ENCODE peak calls at places on chromosome 16, in nine cellular contexts. H is CD4-positive, alpha-beta T cell; Y is tibial nerve; U is MCF 10A; N is AG09319; P is WTC11; E is tibial artery; I is PC-9; V is HFFc6. R is an unnamed sample.
A peak's percentile ranks its signal among the peaks of the same experiment; 100 is the strongest.

GRCh38 chr16:87556941-87557459 is 45.3 kb upstream of the JPH3 start:
- DNase-seq in H (no peak), Y (no peak), U (no peak), N (no peak), P (no peak), E (no peak), I (no peak), V (no peak), R (no peak)

GRCh38 chr16:23423496-23424049 is 29.4 kb downstream of the COG7 start:
- DNase-seq in H (no peak), Y (peak; percentile 48), U (peak; percentile 99), N (peak; percentile 95), P (no peak), E (peak; percentile 90), I (peak; percentile 88), V (peak; percentile 95), R (no peak)

GRCh38 chr16:15754821-15755534 is 101.8 kb downstream of the MYH11 start:
- DNase-seq in H (no peak), Y (no peak), U (no peak), N (no peak), P (no peak), E (no peak), I (no peak), V (no peak), R (no peak)

GRCh38 chr16:51313204-51313603 is 162.1 kb upstream of the SALL1 start:
- DNase-seq in H (no peak), Y (no peak), U (peak; percentile 4), N (no peak), P (no peak), E (no peak), I (no peak), V (no peak), R (no peak)

GRCh38 chr16:87194172-87194571 is 123.0 kb downstream of the C16orf95 start:
- DNase-seq in H (no peak), Y (no peak), U (no peak), N (no peak), P (no peak), E (no peak), I (no peak), V (no peak), R (no peak)

GRCh38 chr16:31073823-31074072 is 292 bp downstream of the ZNF668 start:
- DNase-seq in H (no peak), Y (no peak), U (no peak), N (no peak), P (no peak), E (no peak), I (no peak), V (no peak), R (no peak)

GRCh38 chr16:4428500-4428899 is 2.8 kb downstream of the DNAJA3 start:
- DNase-seq in H (no peak), Y (no peak), U (no peak), N (no peak), P (no peak), E (no peak), I (no peak), V (no peak), R (no peak)

GRCh38 chr16:28834873-28835863 is 11.0 kb downstream of the TUFM start:
- DNase-seq in H (no peak), Y (no peak), U (no peak), N (no peak), P (no peak), E (no peak), I (peak; percentile 20), V (no peak), R (no peak)

GRCh38 chr16:85682516-85682915 is 6.2 kb downstream of the GINS2 start:
- DNase-seq in H (no peak), Y (no peak), U (no peak), N (no peak), P (no peak), E (no peak), I (no peak), V (no peak), R (no peak)

GRCh38 chr16:1174477-1175357 is 21.8 kb downstream of the CACNA1H start:
- DNase-seq in H (no peak), Y (no peak), U (no peak), N (no peak), P (no peak), E (no peak), I (no peak), V (peak; percentile 8), R (no peak)

GRCh38 chr16:70588565-70588964 is 57.8 kb upstream of the IL34 start:
- DNase-seq in H (no peak), Y (no peak), U (no peak), N (peak; percentile 25), P (no peak), E (no peak), I (no peak), V (no peak), R (no peak)

GRCh38 chr16:73047536-73048291 is at the start of gene ZFHX3:
- DNase-seq in H (no peak), Y (peak; percentile 63), U (peak; percentile 75), N (no peak), P (peak; percentile 78), E (peak; percentile 84), I (peak; percentile 59), V (peak; percentile 70), R (peak; percentile 57)

GRCh38 chr16:74984194-74984669 is 691 bp downstream of the WDR59 start:
- DNase-seq in H (no peak), Y (no peak), U (no peak), N (no peak), P (no peak), E (no peak), I (no peak), V (peak; percentile 1), R (no peak)

GRCh38 chr16:88725609-88726407 is 19.5 kb downstream of the CTU2 start:
- DNase-seq in H (no peak), Y (no peak), U (no peak), N (no peak), P (no peak), E (no peak), I (no peak), V (no peak), R (no peak)

DNA sequence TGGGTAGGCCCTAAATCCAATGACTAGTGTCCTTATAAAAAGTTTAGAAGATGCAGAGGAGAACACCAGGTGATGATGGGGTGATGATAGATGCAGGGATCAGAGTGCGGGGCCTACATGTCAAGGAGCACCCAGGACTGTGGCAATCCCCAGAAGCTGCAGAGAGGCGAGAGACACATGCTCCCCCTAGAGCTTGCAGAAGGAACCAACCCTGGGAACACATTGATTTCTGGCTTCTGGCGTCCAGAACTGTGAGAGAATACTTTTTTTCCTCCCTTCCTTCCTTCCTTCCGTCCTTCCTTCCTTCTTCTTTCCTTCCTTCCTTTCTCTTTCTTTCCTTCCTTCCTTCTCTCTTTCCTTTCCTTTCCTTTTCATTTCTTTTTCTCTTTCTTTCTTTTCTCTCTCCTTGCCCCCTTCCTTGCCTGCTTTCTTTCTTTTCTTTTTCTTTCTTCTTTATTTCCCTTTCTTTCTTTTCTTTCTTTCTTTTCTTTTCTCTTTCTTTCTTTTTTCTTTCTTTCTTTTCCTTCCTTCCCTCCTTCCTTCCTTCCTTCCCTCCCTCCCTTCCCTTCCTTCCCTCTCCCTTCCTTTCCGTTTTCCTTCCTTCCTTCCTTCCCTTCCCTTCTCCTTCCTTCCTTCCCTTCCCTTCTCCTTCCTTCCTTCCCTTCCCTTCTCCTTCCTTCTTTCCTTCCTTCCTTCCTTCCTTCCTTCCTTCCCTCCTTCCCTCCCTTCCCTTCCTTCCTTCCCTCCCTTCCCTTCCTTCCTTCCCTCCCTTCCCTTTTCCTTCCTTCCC is 134.3 kb downstream of the HAPSTR1 start:
- DNase-seq in H (no peak), Y (no peak), U (peak; percentile 46), N (no peak), P (peak; percentile 48), E (no peak), I (no peak), V (no peak), R (no peak)
- TF ChIP-seq CTCF in H (no peak), Y (no peak), U (no peak), N (peak; percentile 24), P (peak; percentile 60), E (no peak), I (peak; percentile 49), V (peak; percentile 54), R (peak; percentile 50)

GRCh38 chr16:20628213-20628612 is 52.0 kb upstream of the ACSM2B start:
- DNase-seq in H (no peak), Y (no peak), U (no peak), N (no peak), P (no peak), E (no peak), I (no peak), V (no peak), R (no peak)

GRCh38 chr16:20624205-20624604 is 48.0 kb upstream of the ACSM2B start:
- DNase-seq in H (no peak), Y (no peak), U (no peak), N (no peak), P (no peak), E (no peak), I (no peak), V (no peak), R (no peak)

GRCh38 chr16:20626971-20627370 is 50.8 kb upstream of the ACSM2B start:
- DNase-seq in H (no peak), Y (no peak), U (no peak), N (no peak), P (no peak), E (no peak), I (no peak), V (no peak), R (no peak)

GRCh38 chr16:20622498-20622870 is 46.3 kb upstream of the ACSM2B start:
- DNase-seq in H (no peak), Y (no peak), U (no peak), N (no peak), P (no peak), E (no peak), I (no peak), V (no peak), R (no peak)

GRCh38 chr16:20624882-20625807 is 49.0 kb upstream of the ACSM2B start:
- DNase-seq in H (no peak), Y (no peak), U (no peak), N (no peak), P (no peak), E (no peak), I (no peak), V (no peak), R (no peak)
- TF ChIP-seq CTCF in H (no peak), Y (no peak), U (no peak), N (no peak), P (no peak), E (no peak), I (no peak), V (no peak), R (no peak)

GRCh38 chr16:7025616-7026190 is 306.9 kb upstream of the RBFOX1 start:
- DNase-seq in H (no peak), Y (peak; percentile 20), U (peak; percentile 6), N (no peak), P (peak; percentile 40), E (peak; percentile 39), I (peak; percentile 36), V (no peak), R (peak; percentile 94)
- TF ChIP-seq CTCF in H (no peak), Y (peak; percentile 56), U (peak; percentile 10), N (no peak), P (peak; percentile 35), E (no peak), I (peak; percentile 83), V (peak; percentile 70), R (peak; percentile 83)

DNA sequence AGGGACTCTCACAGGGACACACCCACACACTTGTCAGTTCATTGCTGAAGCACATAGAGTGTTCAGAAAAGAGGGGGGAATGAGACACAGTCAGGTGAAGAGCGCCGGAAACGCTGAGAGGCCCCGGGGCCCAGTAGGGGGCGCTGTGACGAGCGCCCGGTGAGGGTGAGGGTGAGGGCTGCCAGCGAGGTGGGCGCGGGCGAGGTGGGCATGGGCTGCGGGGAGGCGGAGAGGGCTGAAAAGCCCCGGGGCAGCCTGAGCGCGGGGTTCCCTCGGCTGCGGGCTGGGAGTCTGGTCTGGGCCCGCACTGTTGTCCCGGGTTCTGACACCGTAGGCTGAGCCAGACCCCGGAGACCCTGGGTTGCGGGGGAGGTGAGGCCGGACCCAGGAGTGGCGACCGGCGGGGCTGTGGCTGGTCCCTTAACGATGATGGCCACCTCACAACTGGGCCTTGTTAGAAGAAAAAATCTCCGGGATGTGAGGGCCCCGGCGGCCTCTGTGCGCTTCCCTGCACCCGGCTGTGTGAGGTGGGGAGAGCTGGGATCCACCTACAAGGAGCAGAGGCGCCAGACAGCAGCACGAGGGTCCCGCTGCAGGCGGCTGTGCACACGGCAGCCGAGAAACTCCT is 91.4 kb downstream of the C16orf78 start:
- DNase-seq in H (no peak), Y (no peak), U (no peak), N (no peak), P (peak; percentile 61), E (no peak), I (no peak), V (no peak), R (no peak)
- TF ChIP-seq CTCF in H (peak; percentile 55), Y (no peak), U (peak; percentile 10), N (no peak), P (peak; percentile 96), E (no peak), I (peak; percentile 21), V (peak; percentile 21), R (peak; percentile 75)

R was measured in neural crest cell.